ENCODE peak calls at places on chromosomes 12 and 14, in six cellular contexts. One of them, this sample, is unnamed.

GRCh38 chr14:45156067-45156466 is 20.3 kb downstream of the FANCM start:
- DNase-seq in prostate gland: no peak
- DNase-seq in fibroblast of pulmonary artery: peak; percentile 16
- DNase-seq in AG09309: no peak
- DNase-seq in right cardiac atrium: no peak
- DNase-seq in RWPE2: no peak
- DNase-seq in this sample: peak; percentile 27

GRCh38 chr14:96797943-96798349 is 764 bp downstream of the VRK1 start:
- DNase-seq in fibroblast of pulmonary artery: no peak
- DNase-seq in AG09309: no peak
- DNase-seq in RWPE2: no peak
- DNase-seq in right cardiac atrium: no peak
- DNase-seq in prostate gland: no peak
- DNase-seq in this sample: peak; percentile 17

GRCh38 chr14:75428230-75429104 is 645 bp downstream of the JDP2 start:
- DNase-seq in prostate gland: no peak
- DNase-seq in RWPE2: no peak
- DNase-seq in right cardiac atrium: peak; percentile 54
- DNase-seq in fibroblast of pulmonary artery: peak; percentile 29
- DNase-seq in AG09309: no peak
- DNase-seq in this sample: no peak

GRCh38 chr14:91350483-91350812 is 67.2 kb downstream of the CCDC88C start:
- DNase-seq in fibroblast of pulmonary artery: no peak
- DNase-seq in prostate gland: no peak
- DNase-seq in RWPE2: no peak
- DNase-seq in right cardiac atrium: no peak
- DNase-seq in AG09309: no peak
- DNase-seq in this sample: no peak

GRCh38 chr12:71440393-71441349 is 1.1 kb downstream of the LGR5 start:
- DNase-seq in RWPE2: no peak
- DNase-seq in fibroblast of pulmonary artery: peak; percentile 3
- DNase-seq in right cardiac atrium: no peak
- DNase-seq in prostate gland: no peak
- DNase-seq in AG09309: no peak
- DNase-seq in this sample: no peak

GRCh38 chr14:101839236-101839635 is 77.7 kb downstream of the PPP2R5C start:
- DNase-seq in fibroblast of pulmonary artery: no peak
- DNase-seq in AG09309: no peak
- DNase-seq in RWPE2: no peak
- DNase-seq in prostate gland: no peak
- DNase-seq in right cardiac atrium: no peak
- DNase-seq in this sample: no peak

GRCh38 chr12:90854136-90854689 is 100.8 kb downstream of the CCER1 start:
- DNase-seq in prostate gland: peak; percentile 19
- DNase-seq in RWPE2: no peak
- DNase-seq in AG09309: peak; percentile 35
- DNase-seq in fibroblast of pulmonary artery: peak; percentile 78
- DNase-seq in right cardiac atrium: no peak
- DNase-seq in this sample: peak; percentile 62

GRCh38 chr14:66240112-66240511 is 246.1 kb upstream of the CCDC196 start:
- DNase-seq in prostate gland: no peak
- DNase-seq in fibroblast of pulmonary artery: peak; percentile 0
- DNase-seq in AG09309: no peak
- DNase-seq in RWPE2: no peak
- DNase-seq in right cardiac atrium: no peak
- DNase-seq in this sample: no peak

GRCh38 chr14:96653597-96653996 is 143.6 kb upstream of the VRK1 start:
- DNase-seq in AG09309: no peak
- DNase-seq in fibroblast of pulmonary artery: no peak
- DNase-seq in prostate gland: no peak
- DNase-seq in right cardiac atrium: no peak
- DNase-seq in RWPE2: no peak
- DNase-seq in this sample: no peak

GRCh38 chr12:52182456-52182855 is 9.4 kb downstream of the KRT80 start:
- DNase-seq in fibroblast of pulmonary artery: no peak
- DNase-seq in AG09309: no peak
- DNase-seq in RWPE2: no peak
- DNase-seq in prostate gland: no peak
- DNase-seq in right cardiac atrium: no peak
- DNase-seq in this sample: no peak

GRCh38 chr12:13973981-13974380 is 7.4 kb downstream of the GRIN2B start:
- DNase-seq in prostate gland: no peak
- DNase-seq in fibroblast of pulmonary artery: no peak
- DNase-seq in right cardiac atrium: no peak
- DNase-seq in RWPE2: no peak
- DNase-seq in AG09309: no peak
- DNase-seq in this sample: no peak

GRCh38 chr12:52045794-52046199 is 5.4 kb upstream of the NR4A1 start:
- DNase-seq in fibroblast of pulmonary artery: no peak
- DNase-seq in RWPE2: no peak
- DNase-seq in prostate gland: no peak
- DNase-seq in right cardiac atrium: peak; percentile 76
- DNase-seq in AG09309: no peak
- DNase-seq in this sample: peak; percentile 28

GRCh38 chr14:103232831-103233319 is 101.2 kb upstream of the EIF5 start:
- DNase-seq in prostate gland: no peak
- DNase-seq in RWPE2: no peak
- DNase-seq in right cardiac atrium: no peak
- DNase-seq in AG09309: no peak
- DNase-seq in fibroblast of pulmonary artery: no peak
- DNase-seq in this sample: no peak

GRCh38 chr12:89707992-89708792 is 446 bp downstream of the ATP2B1 start:
- DNase-seq in right cardiac atrium: peak; percentile 39
- DNase-seq in fibroblast of pulmonary artery: no peak
- DNase-seq in RWPE2: peak; percentile 69
- DNase-seq in prostate gland: peak; percentile 22
- DNase-seq in AG09309: no peak
- DNase-seq in this sample: no peak

GRCh38 chr14:103385994-103386491 is 828 bp downstream of the MARK3 start:
- DNase-seq in prostate gland: peak; percentile 19
- DNase-seq in RWPE2: no peak
- DNase-seq in AG09309: no peak
- DNase-seq in right cardiac atrium: peak; percentile 32
- DNase-seq in fibroblast of pulmonary artery: peak; percentile 36
- DNase-seq in this sample: peak; percentile 36

GRCh38 chr12:93767524-93767863 is 90.3 kb downstream of the CRADD start:
- DNase-seq in prostate gland: no peak
- DNase-seq in right cardiac atrium: no peak
- DNase-seq in RWPE2: no peak
- DNase-seq in AG09309: no peak
- DNase-seq in fibroblast of pulmonary artery: no peak
- DNase-seq in this sample: no peak

GRCh38 chr12:9064201-9064814 is 51.4 kb downstream of the A2M start:
- DNase-seq in prostate gland: peak; percentile 68
- DNase-seq in right cardiac atrium: peak; percentile 61
- DNase-seq in fibroblast of pulmonary artery: peak; percentile 49
- DNase-seq in AG09309: peak; percentile 5
- DNase-seq in RWPE2: no peak
- DNase-seq in this sample: peak; percentile 50

GRCh38 chr14:99479903-99480855 is 480 bp downstream of the SETD3 start:
- DNase-seq in RWPE2: peak; percentile 77
- DNase-seq in AG09309: peak; percentile 24
- DNase-seq in prostate gland: peak; percentile 22
- DNase-seq in fibroblast of pulmonary artery: peak; percentile 66
- DNase-seq in right cardiac atrium: peak; percentile 70
- DNase-seq in this sample: peak; percentile 76

GRCh38 chr14:71529855-71530254 is 402.4 kb upstream of the RGS6 start:
- DNase-seq in AG09309: peak; percentile 51
- DNase-seq in fibroblast of pulmonary artery: peak; percentile 69
- DNase-seq in RWPE2: no peak
- DNase-seq in prostate gland: no peak
- DNase-seq in right cardiac atrium: peak; percentile 47
- DNase-seq in this sample: peak; percentile 25
- H3K4me3 ChIP-seq in AG09309: no peak overlapping the region
- H3K4me3 ChIP-seq in fibroblast of pulmonary artery: no peak overlapping the region
- H3K4me3 ChIP-seq in RWPE2: no peak overlapping the region
- H3K4me3 ChIP-seq in prostate gland: no peak overlapping the region
- H3K4me3 ChIP-seq in right cardiac atrium: no peak overlapping the region
- H3K4me3 ChIP-seq in this sample: no peak overlapping the region

GRCh38 chr12:67826946-67827719 is 162.1 kb upstream of the IFNG-AS1 start:
- DNase-seq in AG09309: no peak
- DNase-seq in prostate gland: no peak
- DNase-seq in RWPE2: no peak
- DNase-seq in right cardiac atrium: no peak
- DNase-seq in fibroblast of pulmonary artery: peak; percentile 24
- DNase-seq in this sample: peak; percentile 27
- H3K4me3 ChIP-seq in AG09309: peak overlapping the region; percentile 41
- H3K4me3 ChIP-seq in prostate gland: no peak overlapping the region
- H3K4me3 ChIP-seq in RWPE2: no peak overlapping the region
- H3K4me3 ChIP-seq in right cardiac atrium: no peak overlapping the region
- H3K4me3 ChIP-seq in fibroblast of pulmonary artery: peak overlapping the region; percentile 60
- H3K4me3 ChIP-seq in this sample: peak overlapping the region; percentile 58

GRCh38 chr12:49507139-49507538 is 31.7 kb upstream of the KCNH3 start:
- DNase-seq in prostate gland: no peak
- DNase-seq in fibroblast of pulmonary artery: peak; percentile 94
- DNase-seq in RWPE2: peak; percentile 76
- DNase-seq in AG09309: peak; percentile 67
- DNase-seq in right cardiac atrium: no peak
- DNase-seq in this sample: peak; percentile 89
- H3K4me3 ChIP-seq in prostate gland: no peak overlapping the region
- H3K4me3 ChIP-seq in fibroblast of pulmonary artery: no peak overlapping the region
- H3K4me3 ChIP-seq in RWPE2: no peak overlapping the region
- H3K4me3 ChIP-seq in AG09309: no peak overlapping the region
- H3K4me3 ChIP-seq in right cardiac atrium: no peak overlapping the region
- H3K4me3 ChIP-seq in this sample: no peak overlapping the region

GRCh38 chr12:122399592-122400373 is 22.7 kb downstream of the CLIP1 start:
- DNase-seq in RWPE2: no peak
- DNase-seq in right cardiac atrium: peak; percentile 63
- DNase-seq in AG09309: peak; percentile 88
- DNase-seq in prostate gland: peak; percentile 88
- DNase-seq in fibroblast of pulmonary artery: peak; percentile 91
- DNase-seq in this sample: peak; percentile 93
- H3K4me3 ChIP-seq in RWPE2: no peak overlapping the region
- H3K4me3 ChIP-seq in right cardiac atrium: peak overlapping the region; percentile 45
- H3K4me3 ChIP-seq in AG09309: no peak overlapping the region
- H3K4me3 ChIP-seq in prostate gland: no peak overlapping the region
- H3K4me3 ChIP-seq in fibroblast of pulmonary artery: peak overlapping the region; percentile 32
- H3K4me3 ChIP-seq in this sample: peak overlapping the region; percentile 32

GRCh38 chr14:53948181-53948884 is 8.3 kb downstream of the BMP4 start:
- DNase-seq in fibroblast of pulmonary artery: no peak
- DNase-seq in RWPE2: no peak
- DNase-seq in prostate gland: no peak
- DNase-seq in AG09309: no peak
- DNase-seq in right cardiac atrium: no peak
- DNase-seq in this sample: no peak

GRCh38 chr14:53949201-53949600 is 7.4 kb downstream of the BMP4 start:
- DNase-seq in right cardiac atrium: no peak
- DNase-seq in fibroblast of pulmonary artery: no peak
- DNase-seq in RWPE2: no peak
- DNase-seq in prostate gland: no peak
- DNase-seq in AG09309: no peak
- DNase-seq in this sample: no peak

GRCh38 chr14:53951661-53952265 is 4.9 kb downstream of the BMP4 start:
- DNase-seq in right cardiac atrium: peak; percentile 11
- DNase-seq in prostate gland: no peak
- DNase-seq in fibroblast of pulmonary artery: no peak
- DNase-seq in RWPE2: no peak
- DNase-seq in AG09309: no peak
- DNase-seq in this sample: no peak

GRCh38 chr14:53952533-53952932 is 4.1 kb downstream of the BMP4 start:
- DNase-seq in right cardiac atrium: peak; percentile 15
- DNase-seq in fibroblast of pulmonary artery: no peak
- DNase-seq in AG09309: no peak
- DNase-seq in prostate gland: no peak
- DNase-seq in RWPE2: no peak
- DNase-seq in this sample: peak; percentile 69

GRCh38 chr14:53950031-53950793 is 6.4 kb downstream of the BMP4 start:
- DNase-seq in fibroblast of pulmonary artery: no peak
- DNase-seq in prostate gland: no peak
- DNase-seq in RWPE2: no peak
- DNase-seq in right cardiac atrium: no peak
- DNase-seq in AG09309: no peak
- DNase-seq in this sample: no peak
- H3K4me3 ChIP-seq in fibroblast of pulmonary artery: no peak overlapping the region
- H3K4me3 ChIP-seq in prostate gland: no peak overlapping the region
- H3K4me3 ChIP-seq in RWPE2: no peak overlapping the region
- H3K4me3 ChIP-seq in right cardiac atrium: no peak overlapping the region
- H3K4me3 ChIP-seq in AG09309: no peak overlapping the region
- H3K4me3 ChIP-seq in this sample: peak overlapping the region; percentile 71